ENCODE peak calls at places on chromosomes 6 and 20, in eight cellular contexts. One of them, this sample, is unnamed.

GRCh38 chr20:23419995-23420901 is 1.0 kb downstream of the NAPB start:
- DNase-seq in progenitor cell of endocrine pancreas: peak
- DNase-seq in H4: peak
- DNase-seq in globus pallidus: no peak
- DNase-seq in OCI-LY7: peak
- DNase-seq in KG1: no peak
- DNase-seq in endothelial cell: no peak
- DNase-seq in H54: no peak
- DNase-seq in this sample: peak

GRCh38 chr6:31749301-31750036 is 9.7 kb downstream of the MSH5 start:
- DNase-seq in progenitor cell of endocrine pancreas: no peak
- DNase-seq in H4: no peak
- DNase-seq in globus pallidus: no peak
- DNase-seq in OCI-LY7: no peak
- DNase-seq in KG1: no peak
- DNase-seq in endothelial cell: no peak
- DNase-seq in H54: no peak
- DNase-seq in this sample: no peak

GRCh38 chr20:1793821-1794220 is 101.4 kb upstream of the SIRPA start:
- DNase-seq in progenitor cell of endocrine pancreas: no peak
- DNase-seq in H4: no peak
- DNase-seq in globus pallidus: no peak
- DNase-seq in OCI-LY7: no peak
- DNase-seq in KG1: no peak
- DNase-seq in endothelial cell: no peak
- DNase-seq in H54: no peak
- DNase-seq in this sample: no peak

GRCh38 chr20:37804584-37805566 is 98.1 kb upstream of the VSTM2L start:
- DNase-seq in progenitor cell of endocrine pancreas: no peak
- DNase-seq in H4: no peak
- DNase-seq in globus pallidus: peak
- DNase-seq in OCI-LY7: peak
- DNase-seq in KG1: peak
- DNase-seq in endothelial cell: no peak
- DNase-seq in H54: no peak
- DNase-seq in this sample: no peak

GRCh38 chr6:54403096-54403495 is 94.9 kb downstream of the TINAG start:
- DNase-seq in progenitor cell of endocrine pancreas: no peak
- DNase-seq in H4: no peak
- DNase-seq in globus pallidus: no peak
- DNase-seq in OCI-LY7: no peak
- DNase-seq in KG1: no peak
- DNase-seq in endothelial cell: no peak
- DNase-seq in H54: no peak
- DNase-seq in this sample: no peak

GRCh38 chr20:3752386-3752759 is 15.2 kb downstream of the ADISSP start:
- DNase-seq in progenitor cell of endocrine pancreas: no peak
- DNase-seq in H4: no peak
- DNase-seq in globus pallidus: no peak
- DNase-seq in OCI-LY7: no peak
- DNase-seq in KG1: no peak
- DNase-seq in endothelial cell: no peak
- DNase-seq in H54: no peak
- DNase-seq in this sample: no peak

GRCh38 chr6:119308048-119308570 is 41.5 kb downstream of the MAN1A1 start:
- DNase-seq in progenitor cell of endocrine pancreas: no peak
- DNase-seq in H4: peak
- DNase-seq in globus pallidus: no peak
- DNase-seq in OCI-LY7: no peak
- DNase-seq in KG1: no peak
- DNase-seq in endothelial cell: no peak
- DNase-seq in H54: no peak
- DNase-seq in this sample: peak

GRCh38 chr20:23679448-23680092 is 9.3 kb downstream of the CST4 start:
- DNase-seq in progenitor cell of endocrine pancreas: no peak
- DNase-seq in H4: no peak
- DNase-seq in globus pallidus: no peak
- DNase-seq in OCI-LY7: no peak
- DNase-seq in KG1: no peak
- DNase-seq in endothelial cell: no peak
- DNase-seq in H54: no peak
- DNase-seq in this sample: no peak

GRCh38 chr6:16130437-16130891 is 1.6 kb downstream of the MYLIP start:
- DNase-seq in progenitor cell of endocrine pancreas: no peak
- DNase-seq in H4: no peak
- DNase-seq in globus pallidus: no peak
- DNase-seq in OCI-LY7: peak
- DNase-seq in KG1: no peak
- DNase-seq in endothelial cell: no peak
- DNase-seq in H54: no peak
- DNase-seq in this sample: no peak

GRCh38 chr6:25553502-25553901 is 98.5 kb upstream of the SCGN start:
- DNase-seq in progenitor cell of endocrine pancreas: no peak
- DNase-seq in H4: no peak
- DNase-seq in globus pallidus: no peak
- DNase-seq in OCI-LY7: no peak
- DNase-seq in KG1: no peak
- DNase-seq in endothelial cell: no peak
- DNase-seq in H54: no peak
- DNase-seq in this sample: no peak

GRCh38 chr6:132551214-132551613 is 1.3 kb upstream of the TAAR8 start:
- DNase-seq in progenitor cell of endocrine pancreas: no peak
- DNase-seq in H4: no peak
- DNase-seq in globus pallidus: no peak
- DNase-seq in OCI-LY7: no peak
- DNase-seq in KG1: no peak
- DNase-seq in endothelial cell: no peak
- DNase-seq in H54: no peak
- DNase-seq in this sample: no peak

GRCh38 chr20:63978319-63979220 is 872 bp downstream of the SAMD10 start:
- DNase-seq in progenitor cell of endocrine pancreas: peak
- DNase-seq in H4: no peak
- DNase-seq in globus pallidus: no peak
- DNase-seq in OCI-LY7: peak
- DNase-seq in KG1: no peak
- DNase-seq in endothelial cell: peak
- DNase-seq in H54: peak
- DNase-seq in this sample: no peak

GRCh38 chr6:23533954-23534725 is 591.9 kb upstream of the NRSN1 start:
- DNase-seq in progenitor cell of endocrine pancreas: no peak
- DNase-seq in H4: no peak
- DNase-seq in globus pallidus: peak
- DNase-seq in OCI-LY7: no peak
- DNase-seq in KG1: no peak
- DNase-seq in endothelial cell: no peak
- DNase-seq in H54: no peak
- DNase-seq in this sample: no peak